ENCODE peak calls at places on chromosome 12, in nine cellular contexts. O, V, B, G, L, M, C, D and R are unnamed samples.

GRCh38 chr12:113222730-113223531 is 1.7 kb downstream of the TPCN1 start:
- DNase-seq in M (no peak), D (peak), G (peak), C (peak), V (peak), L (no peak), B (no peak), O (peak), R (peak)

GRCh38 chr12:105083551-105084105 is 630 bp downstream of the ALDH1L2 start:
- DNase-seq in G (peak), B (no peak), D (peak), M (peak), O (peak), V (peak), C (no peak), L (no peak), R (no peak)

GRCh38 chr12:11642785-11643184 is 6.7 kb upstream of the ETV6 start:
- DNase-seq in M (no peak), V (no peak), G (no peak), O (no peak), B (no peak), C (no peak), L (no peak), D (no peak), R (no peak)

GRCh38 chr12:93572712-93573551 is 457 bp downstream of the SOCS2 start:
- DNase-seq in G (no peak), D (no peak), L (peak), C (no peak), M (peak), O (no peak), V (peak), B (peak), R (no peak)

GRCh38 chr12:29286081-29286800 is 94.7 kb downstream of the ERGIC2 start:
- DNase-seq in L (no peak), M (no peak), B (no peak), O (no peak), V (peak), C (no peak), D (no peak), G (no peak), R (no peak)

GRCh38 chr12:131141483-131141882 is 187.8 kb downstream of the ADGRD1 start:
- DNase-seq in V (no peak), L (no peak), M (no peak), O (no peak), D (no peak), B (no peak), C (no peak), G (no peak), R (no peak)

GRCh38 chr12:90618606-90619005 is 336.4 kb downstream of the CCER1 start:
- DNase-seq in V (peak), O (no peak), L (no peak), B (no peak), D (no peak), C (no peak), M (no peak), G (peak), R (no peak)

GRCh38 chr12:65891987-65892481 is 67.8 kb downstream of the HMGA2 start:
- DNase-seq in D (peak), V (peak), C (no peak), G (peak), O (peak), B (no peak), L (no peak), M (peak), R (peak)

GRCh38 chr12:20491290-20491689 is 123.0 kb downstream of the PDE3A start:
- DNase-seq in G (no peak), M (no peak), L (no peak), O (no peak), B (no peak), C (no peak), V (no peak), D (no peak), R (no peak)

GRCh38 chr12:123916729-123917128 is 55.9 kb downstream of the CCDC92 start:
- DNase-seq in L (peak), D (no peak), G (peak), M (no peak), C (no peak), V (peak), B (no peak), O (no peak), R (no peak)

GRCh38 chr12:45212064-45212463 is 3.8 kb upstream of the ANO6 start:
- DNase-seq in C (no peak), L (no peak), G (no peak), V (no peak), D (no peak), B (no peak), O (no peak), M (no peak), R (no peak)

GRCh38 chr12:51820721-51821422 is 27.6 kb downstream of the FIGNL2 start:
- DNase-seq in B (peak), M (peak), D (peak), O (peak), C (peak), V (peak), G (no peak), L (peak), R (no peak)

GRCh38 chr12:113332688-113333087 is 2.2 kb downstream of the SLC8B1 start:
- DNase-seq in V (no peak), M (no peak), D (no peak), L (no peak), C (no peak), B (no peak), G (no peak), O (no peak), R (no peak)

GRCh38 chr12:94516985-94517384 is 57.3 kb upstream of the CEP83 start:
- DNase-seq in B (no peak), G (no peak), L (no peak), M (no peak), C (no peak), O (no peak), V (peak), D (no peak), R (no peak)

GRCh38 chr12:55698241-55698955 is 9.3 kb downstream of the ITGA7 start:
- DNase-seq in G (no peak), V (no peak), C (no peak), O (no peak), B (no peak), L (no peak), D (no peak), M (peak), R (no peak)

GRCh38 chr12:65740873-65741600 is 83.2 kb upstream of the HMGA2 start:
- DNase-seq in L (peak), G (peak), V (peak), B (peak), D (peak), M (peak), C (no peak), O (no peak), R (no peak)

GRCh38 chr12:42735869-42736361 is 146.4 kb upstream of the PRICKLE1 start:
- DNase-seq in G (peak), D (no peak), L (no peak), B (no peak), O (no peak), C (no peak), M (no peak), V (no peak), R (no peak)

GRCh38 chr12:39329876-39330275 is 113.0 kb downstream of the KIF21A start:
- DNase-seq in B (no peak), C (no peak), L (no peak), V (no peak), M (no peak), G (no peak), D (no peak), O (no peak), R (no peak)

GRCh38 chr12:30090258-30090657 is 306.5 kb upstream of the TMTC1 start:
- DNase-seq in C (no peak), G (no peak), D (no peak), B (no peak), M (no peak), O (no peak), L (no peak), V (no peak), R (no peak)

DNA sequence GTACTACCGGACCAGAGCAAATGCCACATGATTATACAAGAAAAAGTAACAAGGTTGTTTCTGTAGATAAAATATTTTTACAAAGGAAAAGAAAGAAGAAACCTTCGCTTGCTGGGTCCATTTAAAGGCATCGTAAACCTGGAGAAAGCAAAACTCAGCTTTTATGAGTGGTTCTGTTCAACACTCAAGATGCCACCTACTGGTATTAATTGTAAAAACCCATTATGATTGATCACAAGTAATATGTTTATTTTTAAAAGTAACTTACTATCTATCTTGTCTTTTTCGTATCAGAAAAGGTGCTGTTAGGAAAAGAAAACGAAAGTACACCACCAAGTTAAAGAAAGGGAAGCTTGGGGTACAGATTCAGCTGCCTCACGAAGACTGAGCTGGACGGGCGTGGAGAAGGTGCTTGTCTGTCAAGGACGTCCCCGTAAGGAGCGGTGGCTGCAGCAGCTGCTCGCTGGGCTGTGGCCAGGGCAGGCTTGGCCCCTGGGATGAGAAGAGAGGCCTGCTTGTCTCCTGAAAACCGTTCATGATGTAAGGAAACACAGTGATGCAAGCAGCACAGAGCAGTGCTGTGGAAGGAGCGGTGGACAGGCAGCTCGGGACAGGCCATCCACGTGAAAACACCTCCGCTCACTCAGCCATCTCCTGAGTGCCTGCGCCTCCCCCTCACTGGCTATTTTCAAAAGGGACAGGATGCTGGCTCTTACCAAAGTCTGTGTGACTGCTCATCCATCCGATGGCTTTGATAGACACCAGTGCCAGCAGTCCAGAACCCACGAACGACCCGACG is 25.0 kb downstream of the SLC15A4 start:
- DNase-seq in L (no peak), G (no peak), B (no peak), M (peak), C (no peak), V (no peak), D (no peak), O (no peak), R (no peak)
- TF ChIP-seq CTCF in L (no peak), G (no peak), B (peak), M (no peak), C (no peak), V (peak), D (no peak), O (peak), R (peak)

DNA sequence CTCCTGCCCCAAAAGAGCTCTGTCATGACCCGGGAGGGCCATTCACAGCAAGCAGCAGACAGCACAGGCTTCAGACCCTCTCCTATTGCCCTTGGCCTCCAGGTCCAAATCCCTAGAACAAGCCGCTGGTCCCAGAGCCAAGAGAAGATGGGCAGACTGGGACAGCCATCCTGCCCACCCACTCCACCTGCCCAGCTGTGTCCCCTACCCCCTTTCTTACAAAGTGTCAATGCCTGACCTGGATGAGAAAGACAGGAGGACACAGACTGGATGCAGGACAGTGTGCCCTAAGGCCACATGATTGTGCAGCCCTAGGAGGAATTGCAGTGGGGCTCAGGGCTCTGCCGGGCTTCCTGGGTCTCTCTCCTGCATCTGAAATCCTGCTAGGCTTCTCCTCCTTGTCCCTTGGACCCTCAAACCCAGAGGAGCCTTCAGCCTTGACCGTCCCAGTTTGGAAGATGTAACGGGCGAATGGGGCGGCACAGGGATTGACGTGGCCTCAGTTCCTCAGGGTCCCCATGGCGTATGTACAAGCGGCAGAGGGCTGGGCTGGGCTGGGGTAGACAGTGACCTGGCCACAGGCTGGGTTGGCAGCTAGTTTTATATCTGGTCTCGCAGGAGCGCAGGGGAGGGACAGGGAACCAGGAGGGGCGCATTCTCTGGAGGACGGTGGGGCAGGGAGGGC is 27.1 kb upstream of the BCDIN3D start:
- DNase-seq in B (no peak), O (no peak), V (no peak), L (no peak), M (peak), D (no peak), C (no peak), G (no peak), R (no peak)
- TF ChIP-seq CTCF in B (no peak), O (no peak), V (no peak), L (no peak), M (no peak), D (no peak), C (no peak), G (no peak), R (no peak)

DNA sequence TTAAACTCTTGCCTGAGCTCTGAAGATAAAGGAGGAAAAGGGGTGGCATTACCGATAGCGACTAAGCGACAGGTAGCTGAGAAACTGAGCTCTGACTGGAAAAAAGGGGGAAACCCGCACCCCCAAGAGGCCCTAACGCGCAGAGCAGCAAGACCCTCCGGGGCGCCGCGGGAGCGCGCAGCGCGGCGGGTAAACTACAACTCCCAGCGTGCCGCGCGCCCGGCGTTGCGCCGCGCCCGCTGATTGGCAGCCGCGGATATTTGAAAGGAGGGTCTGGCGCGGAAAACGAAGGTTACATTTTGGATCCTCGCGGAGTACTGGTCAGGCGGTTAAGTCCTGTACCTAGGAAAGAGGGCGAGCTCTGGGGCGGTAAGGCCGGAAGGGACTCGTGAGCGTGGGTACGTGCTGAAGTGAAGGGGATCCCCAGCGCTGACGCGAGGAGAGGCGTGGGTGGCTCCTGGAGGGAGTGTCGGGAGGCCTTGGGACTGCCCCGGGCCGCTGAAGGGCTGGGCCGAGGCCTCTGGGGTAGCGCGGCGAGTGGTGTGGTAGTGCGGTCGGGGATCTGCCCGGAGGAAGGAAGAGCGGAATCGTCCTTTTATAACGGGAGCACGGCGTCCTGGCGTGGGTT is at the start of gene ESPL1:
- DNase-seq in V (peak), O (no peak), D (peak), B (peak), C (peak), M (peak), L (peak), G (peak), R (peak)
- TF ChIP-seq CTCF in V (peak), O (peak), D (no peak), B (peak), C (peak), M (peak), L (peak), G (no peak), R (peak)

DNA sequence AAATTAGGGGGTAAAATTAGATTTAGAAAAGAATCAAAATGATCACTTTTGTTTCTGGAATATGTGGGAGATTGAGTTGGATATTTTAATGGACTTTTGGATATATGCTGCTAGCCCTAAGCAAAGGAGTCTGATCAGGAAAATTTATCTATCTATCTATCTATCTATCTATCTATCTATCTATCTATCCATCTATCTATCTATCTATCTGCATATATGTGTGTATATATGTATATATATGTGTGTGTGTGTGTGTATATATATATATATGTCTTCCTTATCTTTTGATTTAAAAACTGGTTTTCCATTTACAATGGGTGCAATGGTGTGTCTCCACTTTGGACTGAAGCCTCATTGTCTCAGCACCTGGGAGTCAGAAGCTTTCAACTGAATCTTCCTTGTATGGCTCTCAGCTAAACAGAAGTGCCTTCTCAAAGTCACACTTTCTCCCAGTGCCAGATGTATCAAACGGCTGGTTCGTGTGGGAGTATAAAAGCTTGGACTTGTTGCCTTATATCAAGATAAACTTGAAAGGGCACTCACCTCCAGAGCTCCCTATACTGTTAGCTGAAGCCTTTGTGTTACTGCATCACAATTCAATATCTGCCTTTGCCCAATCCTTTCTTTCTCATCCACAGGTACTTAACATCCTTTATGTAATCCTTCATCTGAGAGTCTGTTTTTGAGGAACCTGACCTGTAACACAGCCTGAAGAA is 31.6 kb upstream of the CD69 start:
- DNase-seq in B (no peak), G (peak), V (no peak), O (no peak), C (no peak), D (no peak), L (no peak), M (no peak), R (no peak)
- TF ChIP-seq CTCF in B (no peak), G (no peak), V (no peak), O (no peak), C (no peak), D (no peak), L (no peak), M (no peak), R (no peak)

GRCh38 chr12:2360630-2361170 is 307.9 kb downstream of the CACNA1C start:
- DNase-seq in G (no peak), M (no peak), O (no peak), B (no peak), D (no peak), C (no peak), V (no peak), L (no peak), R (no peak)
- TF ChIP-seq CTCF in G (no peak), M (no peak), O (peak), B (peak), D (no peak), C (no peak), V (peak), L (no peak), R (peak)

GRCh38 chr12:92324849-92325500 is 179.3 kb upstream of the BTG1 start:
- DNase-seq in L (no peak), B (no peak), C (no peak), M (no peak), V (no peak), D (no peak), G (no peak), O (no peak), R (no peak)
- TF ChIP-seq CTCF in L (no peak), B (no peak), C (no peak), M (no peak), V (no peak), D (no peak), G (no peak), O (no peak), R (no peak)

DNA sequence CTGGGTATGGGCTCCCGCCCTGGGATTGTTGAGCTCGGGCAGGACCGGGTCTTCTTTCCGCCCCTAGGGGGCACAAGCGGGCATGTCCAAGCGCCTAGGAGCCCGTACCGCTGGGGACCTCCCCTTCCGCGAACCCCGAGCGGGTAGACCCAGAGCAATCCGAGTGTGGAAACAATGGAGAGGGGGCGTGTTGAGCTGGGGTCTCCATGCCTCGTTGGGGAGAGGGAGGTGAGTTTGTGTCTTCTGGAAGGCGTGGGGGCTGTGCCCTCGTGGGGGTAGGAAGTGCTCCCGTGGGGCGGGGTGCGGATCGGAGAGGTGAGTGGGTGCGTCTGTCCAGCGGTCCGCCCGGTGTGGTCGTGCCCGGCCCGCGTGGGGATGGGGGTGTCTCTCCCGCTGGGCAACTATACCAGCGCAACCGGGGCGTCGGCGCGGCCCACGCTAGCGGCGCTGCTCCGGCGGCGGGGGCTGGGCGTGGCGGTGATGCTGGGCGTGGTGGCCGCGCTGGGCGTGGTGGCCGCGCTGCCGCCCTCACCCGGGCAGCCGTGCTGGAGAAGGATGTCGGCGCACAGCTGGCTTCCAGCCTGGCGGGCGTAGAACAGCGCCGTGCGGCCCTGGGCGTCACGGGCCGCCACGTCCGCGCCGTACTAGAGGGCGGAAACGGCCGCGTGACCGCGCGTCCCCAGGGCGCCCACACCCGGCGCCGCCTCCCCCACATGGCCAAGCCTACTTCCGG is 12.2 kb downstream of the AGAP2 start:
- DNase-seq in B (peak), L (no peak), V (peak), O (peak), G (peak), C (peak), D (peak), M (peak), R (peak)
- TF ChIP-seq CTCF in B (peak), L (no peak), V (peak), O (peak), G (peak), C (peak), D (peak), M (peak), R (peak)

GRCh38 chr12:75289678-75290200 is 40.4 kb downstream of the CAPS2 start:
- DNase-seq in V (peak), C (no peak), L (no peak), M (no peak), O (no peak), G (peak), D (no peak), B (no peak), R (peak)
- TF ChIP-seq CTCF in V (peak), C (no peak), L (no peak), M (no peak), O (peak), G (peak), D (no peak), B (peak), R (peak)

GRCh38 chr12:50317198-50317597 is 33.9 kb upstream of the LIMA1 start:
- DNase-seq in C (no peak), V (no peak), M (no peak), D (no peak), G (no peak), L (no peak), B (no peak), O (no peak), R (no peak)
- TF ChIP-seq CTCF in C (no peak), V (no peak), M (no peak), D (no peak), G (no peak), L (no peak), B (no peak), O (no peak), R (no peak)